ENCODE peak calls at places on chromosomes 7 and 10, in ten cellular contexts. N is uterus, I is body of pancreas, D is lower lobe of right lung, P is upper lobe of right lung, Z is K562, O is ovary, C is SJCRH30, G is ascending aorta, V is stomach. E is an unnamed sample.

GRCh38 chr10:51029172-51029641 is 45.1 kb upstream of the PRKG1 start:
- DNase-seq in Z (no peak), N (no peak), G (no peak), V (no peak), P (no peak), D (no peak), I (no peak), O (no peak), C (no peak), E (no peak)

GRCh38 chr7:44281811-44282600 is 43.4 kb downstream of the CAMK2B start:
- DNase-seq in C (no peak), I (peak; percentile 1), D (peak; percentile 32), O (peak; percentile 15), P (peak; percentile 40), G (peak; percentile 52), V (no peak), N (peak; percentile 8), Z (no peak), E (no peak)

GRCh38 chr7:132240262-132240661 is 336.0 kb downstream of the PLXNA4 start:
- DNase-seq in Z (no peak), C (no peak), D (no peak), I (no peak), G (no peak), P (no peak), V (no peak), O (no peak), N (no peak), E (no peak)

GRCh38 chr7:9958461-9958860 is 1015.2 kb upstream of the PHF14 start:
- DNase-seq in N (no peak), P (no peak), V (no peak), Z (no peak), O (no peak), I (no peak), C (no peak), D (no peak), G (no peak), E (no peak)

GRCh38 chr7:100122568-100122967 is 3.1 kb downstream of the CNPY4 start:
- DNase-seq in P (no peak), O (no peak), Z (peak; percentile 71), N (no peak), D (no peak), C (no peak), V (no peak), I (no peak), G (no peak), E (no peak)

GRCh38 chr10:93954726-93955363 is 38.9 kb upstream of the PLCE1 start:
- DNase-seq in O (no peak), Z (no peak), C (no peak), G (no peak), N (no peak), I (no peak), P (no peak), V (no peak), D (no peak), E (no peak)

GRCh38 chr7:85172530-85172941 is 14.3 kb downstream of the SEMA3D start:
- DNase-seq in I (no peak), V (no peak), O (no peak), N (no peak), D (no peak), Z (no peak), P (no peak), C (peak; percentile 35), G (peak; percentile 81), E (no peak)

GRCh38 chr7:91287685-91288084 is 23.5 kb downstream of the FZD1 start:
- DNase-seq in C (peak; percentile 22), V (no peak), O (peak; percentile 30), G (peak; percentile 68), N (peak; percentile 16), I (no peak), D (no peak), P (no peak), Z (peak; percentile 41), E (no peak)

GRCh38 chr7:20913853-20914252 is 127.2 kb upstream of the SP8 start:
- DNase-seq in P (no peak), I (no peak), Z (no peak), N (no peak), O (no peak), D (no peak), C (no peak), G (no peak), V (no peak), E (no peak)

GRCh38 chr7:7761340-7761973 is 43.0 kb upstream of the RPA3 start:
- DNase-seq in N (no peak), G (no peak), V (no peak), I (no peak), D (no peak), P (no peak), O (no peak), C (peak; percentile 59), Z (peak; percentile 31), E (no peak)

GRCh38 chr10:87842776-87843497 is 20.4 kb downstream of the KLLN start:
- DNase-seq in N (no peak), G (no peak), V (no peak), O (no peak), C (no peak), P (no peak), I (no peak), Z (no peak), D (no peak), E (no peak)

GRCh38 chr7:134777470-134777869 is 2.0 kb upstream of the CALD1 start:
- DNase-seq in N (no peak), D (no peak), P (no peak), Z (no peak), C (no peak), I (no peak), O (no peak), V (no peak), G (no peak), E (no peak)

GRCh38 chr7:69109131-69109740 is 489.0 kb upstream of the AUTS2 start:
- DNase-seq in C (no peak), I (no peak), Z (no peak), P (no peak), N (no peak), D (no peak), G (no peak), O (no peak), V (no peak), E (no peak)

GRCh38 chr10:46530249-46531186 is 25.9 kb downstream of the GPRIN2 start:
- DNase-seq in D (peak; percentile 49), C (no peak), I (no peak), P (no peak), G (no peak), Z (no peak), N (no peak), V (peak; percentile 24), O (peak; percentile 18), E (no peak)

GRCh38 chr7:45589915-45590678 is 15.9 kb downstream of the ADCY1 start:
- DNase-seq in N (no peak), I (no peak), C (no peak), Z (no peak), D (no peak), O (no peak), G (peak; percentile 41), V (peak; percentile 15), P (no peak), E (no peak)

GRCh38 chr7:2450198-2451107 is 25.7 kb downstream of the GRIFIN start:
- DNase-seq in P (no peak), O (no peak), Z (no peak), D (no peak), N (no peak), G (no peak), V (no peak), I (no peak), C (no peak), E (no peak)

GRCh38 chr7:2451171-2452073 is 24.8 kb downstream of the GRIFIN start:
- DNase-seq in N (peak; percentile 72), V (peak; percentile 88), D (peak; percentile 92), I (peak; percentile 84), O (peak; percentile 89), G (peak; percentile 88), C (peak; percentile 89), Z (peak; percentile 75), P (peak; percentile 93), E (peak; percentile 82)

GRCh38 chr7:2452643-2453270 is 23.4 kb downstream of the GRIFIN start:
- DNase-seq in O (no peak), I (no peak), N (no peak), V (no peak), G (no peak), P (no peak), C (no peak), D (no peak), Z (no peak), E (no peak)

GRCh38 chr7:2446676-2447075 is 29.5 kb downstream of the GRIFIN start:
- DNase-seq in N (no peak), V (no peak), C (no peak), I (no peak), D (no peak), P (no peak), G (no peak), O (no peak), Z (no peak), E (no peak)

DNA sequence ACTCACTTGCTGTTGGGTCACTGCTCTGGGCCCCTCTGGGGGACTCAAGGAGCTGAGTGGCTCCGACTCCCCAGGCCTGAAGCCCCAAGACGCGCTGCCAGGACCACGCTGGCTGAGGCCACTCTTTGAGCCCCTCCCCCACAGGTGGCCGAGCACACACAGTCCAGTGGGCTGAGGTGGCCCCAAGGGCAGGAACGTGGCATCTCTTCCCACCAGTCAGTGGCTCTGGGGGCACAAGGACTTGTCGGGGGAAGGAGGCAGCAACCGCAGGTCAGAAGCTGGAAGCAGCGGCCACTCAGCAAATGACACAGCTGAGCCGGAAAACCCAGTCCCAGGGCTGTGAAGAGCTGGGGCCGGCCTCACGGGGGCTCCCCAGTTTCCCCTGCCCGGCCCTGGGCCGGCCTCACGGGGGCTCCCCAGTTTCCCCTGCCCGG is 24.1 kb downstream of the GRIFIN start:
- DNase-seq in C (peak; percentile 52), G (no peak), O (no peak), I (no peak), P (peak; percentile 65), N (no peak), V (no peak), Z (no peak), D (no peak), E (no peak)
- H3K4me3 ChIP-seq in C (peak overlapping the region; percentile 41), G (peak overlapping the region; percentile 66), O (peak overlapping the region; percentile 12), I (no peak overlapping the region), P (peak overlapping the region; percentile 33), N (peak overlapping the region; percentile 33), V (peak overlapping the region; percentile 49), Z (no peak overlapping the region), D (peak overlapping the region; percentile 47), E (no peak overlapping the region)

GRCh38 chr10:17883621-17884020 is 68.1 kb upstream of the SLC39A12 start:
- DNase-seq in G (no peak), O (no peak), V (no peak), Z (no peak), N (no peak), D (no peak), P (no peak), I (no peak), C (no peak), E (no peak)
- H3K27ac ChIP-seq in G (no peak overlapping the region), O (no peak overlapping the region), V (no peak overlapping the region), Z (no peak overlapping the region), N (no peak overlapping the region), D (no peak overlapping the region), P (no peak overlapping the region), I (no peak overlapping the region), C (no peak overlapping the region), E (no peak overlapping the region)

GRCh38 chr7:63012633-63013183 is 985.9 kb upstream of the ZNF722 start:
- DNase-seq in G (no peak), C (peak; percentile 17), Z (peak; percentile 12), O (no peak), V (peak; percentile 31), P (no peak), N (no peak), D (no peak), I (no peak), E (no peak)
- H3K9me3 ChIP-seq in G (no peaks in the 10 kb centered on the region), C (no peaks in the 10 kb centered on the region), Z (no peaks in the 10 kb centered on the region), O (no peaks in the 10 kb centered on the region), V (peaks cover 82% of the 10 kb centered on the region), P (no peaks in the 10 kb centered on the region), N (no peaks in the 10 kb centered on the region), D (peaks cover 3% of the 10 kb centered on the region), I (no peaks in the 10 kb centered on the region), E (no peaks in the 10 kb centered on the region)

GRCh38 chr7:129262333-129262732 is 37.5 kb downstream of the AHCYL2 start:
- DNase-seq in N (no peak), I (no peak), Z (no peak), G (no peak), P (no peak), C (peak; percentile 64), V (no peak), D (no peak), O (no peak), E (no peak)
- H3K4me3 ChIP-seq in N (no peak overlapping the region), I (no peak overlapping the region), Z (no peak overlapping the region), G (no peak overlapping the region), P (no peak overlapping the region), C (no peak overlapping the region), V (no peak overlapping the region), D (no peak overlapping the region), O (no peak overlapping the region), E (no peak overlapping the region)

E was measured in testis.